ENCODE peak calls at places on chromosomes 5 and 9, in four cellular contexts. One of them, this sample, is unnamed.
A peak's percentile ranks its signal among the peaks of the same experiment; 100 is the strongest.

GRCh38 chr9:114493521-114494184 is 11.6 kb downstream of the WHRN start:
- DNase-seq in frontal cortex: no peak
- DNase-seq in stimulated activated CD4-positive, alpha-beta T cell treated with anti-CD3 and anti-CD28 coated beads, Interleukin-2, amount 100 ng/mL, for 24 hours: no peak
- DNase-seq in caudate nucleus: no peak
- DNase-seq in this sample: no peak

GRCh38 chr5:134458234-134458633 is 46.6 kb upstream of the CDKN2AIPNL start:
- DNase-seq in frontal cortex: no peak
- DNase-seq in stimulated activated CD4-positive, alpha-beta T cell treated with anti-CD3 and anti-CD28 coated beads, Interleukin-2, amount 100 ng/mL, for 24 hours: no peak
- DNase-seq in caudate nucleus: no peak
- DNase-seq in this sample: peak; percentile 53

GRCh38 chr5:86968311-86968753 is 299.4 kb upstream of the RASA1 start:
- DNase-seq in frontal cortex: peak; percentile 11
- DNase-seq in stimulated activated CD4-positive, alpha-beta T cell treated with anti-CD3 and anti-CD28 coated beads, Interleukin-2, amount 100 ng/mL, for 24 hours: no peak
- DNase-seq in caudate nucleus: peak; percentile 1
- DNase-seq in this sample: peak; percentile 12

GRCh38 chr5:169013846-169014245 is 287.1 kb downstream of the SLIT3 start:
- DNase-seq in frontal cortex: no peak
- DNase-seq in stimulated activated CD4-positive, alpha-beta T cell treated with anti-CD3 and anti-CD28 coated beads, Interleukin-2, amount 100 ng/mL, for 24 hours: no peak
- DNase-seq in caudate nucleus: no peak
- DNase-seq in this sample: no peak

GRCh38 chr5:38913714-38914113 is 67.9 kb downstream of the OSMR start:
- DNase-seq in frontal cortex: no peak
- DNase-seq in stimulated activated CD4-positive, alpha-beta T cell treated with anti-CD3 and anti-CD28 coated beads, Interleukin-2, amount 100 ng/mL, for 24 hours: no peak
- DNase-seq in caudate nucleus: no peak
- DNase-seq in this sample: no peak

GRCh38 chr5:180291234-180291940 is 496 bp downstream of the MAPK9 start:
- DNase-seq in frontal cortex: peak; percentile 43
- DNase-seq in stimulated activated CD4-positive, alpha-beta T cell treated with anti-CD3 and anti-CD28 coated beads, Interleukin-2, amount 100 ng/mL, for 24 hours: peak; percentile 40
- DNase-seq in caudate nucleus: peak; percentile 59
- DNase-seq in this sample: no peak

GRCh38 chr5:161305601-161306000 is 240.9 kb downstream of the GABRB2 start:
- DNase-seq in frontal cortex: no peak
- DNase-seq in stimulated activated CD4-positive, alpha-beta T cell treated with anti-CD3 and anti-CD28 coated beads, Interleukin-2, amount 100 ng/mL, for 24 hours: no peak
- DNase-seq in caudate nucleus: no peak
- DNase-seq in this sample: no peak

GRCh38 chr5:170886210-170886894 is 24.5 kb downstream of the RANBP17 start:
- DNase-seq in frontal cortex: no peak
- DNase-seq in stimulated activated CD4-positive, alpha-beta T cell treated with anti-CD3 and anti-CD28 coated beads, Interleukin-2, amount 100 ng/mL, for 24 hours: no peak
- DNase-seq in caudate nucleus: no peak
- DNase-seq in this sample: no peak

GRCh38 chr5:55758231-55758630 is 20.4 kb downstream of the DDX4 start:
- DNase-seq in frontal cortex: no peak
- DNase-seq in stimulated activated CD4-positive, alpha-beta T cell treated with anti-CD3 and anti-CD28 coated beads, Interleukin-2, amount 100 ng/mL, for 24 hours: no peak
- DNase-seq in caudate nucleus: no peak
- DNase-seq in this sample: no peak

GRCh38 chr5:4866817-4867216 is 273.3 kb upstream of the ADAMTS16 start:
- DNase-seq in frontal cortex: no peak
- DNase-seq in stimulated activated CD4-positive, alpha-beta T cell treated with anti-CD3 and anti-CD28 coated beads, Interleukin-2, amount 100 ng/mL, for 24 hours: no peak
- DNase-seq in caudate nucleus: no peak
- DNase-seq in this sample: no peak

GRCh38 chr5:80191991-80192398 is 63.9 kb downstream of the SERINC5 start:
- DNase-seq in frontal cortex: no peak
- DNase-seq in stimulated activated CD4-positive, alpha-beta T cell treated with anti-CD3 and anti-CD28 coated beads, Interleukin-2, amount 100 ng/mL, for 24 hours: no peak
- DNase-seq in caudate nucleus: peak; percentile 58
- DNase-seq in this sample: no peak

GRCh38 chr9:95344735-95345134 is 27.2 kb upstream of the FANCC start:
- DNase-seq in frontal cortex: no peak
- DNase-seq in stimulated activated CD4-positive, alpha-beta T cell treated with anti-CD3 and anti-CD28 coated beads, Interleukin-2, amount 100 ng/mL, for 24 hours: no peak
- DNase-seq in caudate nucleus: no peak
- DNase-seq in this sample: no peak